ENCODE peak calls at places on chromosomes 16 and 17, in six cellular contexts. One of them, this sample, is unnamed.

GRCh38 chr17:73595068-73595865 is 49.0 kb downstream of the SDK2 start:
- DNase-seq in sigmoid colon: no peak
- DNase-seq in AG09309: no peak
- DNase-seq in stimulated activated CD8-positive, alpha-beta memory T cell treated with anti-CD3 and anti-CD28 coated beads, Interleukin-15, amount 100 ng/mL, for 48 hours: no peak
- DNase-seq in heart right ventricle: peak
- DNase-seq in H7: peak
- DNase-seq in this sample: no peak

GRCh38 chr16:12356622-12357365 is 380.3 kb downstream of the SNX29 start:
- DNase-seq in sigmoid colon: no peak
- DNase-seq in AG09309: no peak
- DNase-seq in stimulated activated CD8-positive, alpha-beta memory T cell treated with anti-CD3 and anti-CD28 coated beads, Interleukin-15, amount 100 ng/mL, for 48 hours: no peak
- DNase-seq in heart right ventricle: no peak
- DNase-seq in H7: no peak
- DNase-seq in this sample: no peak

GRCh38 chr17:44489581-44489980 is 13.6 kb downstream of the GPATCH8 start:
- DNase-seq in sigmoid colon: no peak
- DNase-seq in AG09309: no peak
- DNase-seq in stimulated activated CD8-positive, alpha-beta memory T cell treated with anti-CD3 and anti-CD28 coated beads, Interleukin-15, amount 100 ng/mL, for 48 hours: no peak
- DNase-seq in heart right ventricle: no peak
- DNase-seq in H7: no peak
- DNase-seq in this sample: no peak

GRCh38 chr16:2818278-2818876 is 1.3 kb downstream of the PRSS21 start:
- DNase-seq in sigmoid colon: peak
- DNase-seq in AG09309: no peak
- DNase-seq in stimulated activated CD8-positive, alpha-beta memory T cell treated with anti-CD3 and anti-CD28 coated beads, Interleukin-15, amount 100 ng/mL, for 48 hours: no peak
- DNase-seq in heart right ventricle: no peak
- DNase-seq in H7: peak
- DNase-seq in this sample: no peak

GRCh38 chr17:8122391-8122922 is 1.4 kb downstream of the HES7 start:
- DNase-seq in sigmoid colon: no peak
- DNase-seq in AG09309: no peak
- DNase-seq in stimulated activated CD8-positive, alpha-beta memory T cell treated with anti-CD3 and anti-CD28 coated beads, Interleukin-15, amount 100 ng/mL, for 48 hours: no peak
- DNase-seq in heart right ventricle: peak
- DNase-seq in H7: peak
- DNase-seq in this sample: peak

GRCh38 chr17:74746922-74747321 is 1.5 kb upstream of the NHERF1 start:
- DNase-seq in sigmoid colon: peak
- DNase-seq in AG09309: no peak
- DNase-seq in stimulated activated CD8-positive, alpha-beta memory T cell treated with anti-CD3 and anti-CD28 coated beads, Interleukin-15, amount 100 ng/mL, for 48 hours: no peak
- DNase-seq in heart right ventricle: no peak
- DNase-seq in H7: no peak
- DNase-seq in this sample: no peak

GRCh38 chr16:69040144-69040909 is 65.1 kb upstream of the HAS3 start:
- DNase-seq in sigmoid colon: peak
- DNase-seq in AG09309: no peak
- DNase-seq in stimulated activated CD8-positive, alpha-beta memory T cell treated with anti-CD3 and anti-CD28 coated beads, Interleukin-15, amount 100 ng/mL, for 48 hours: no peak
- DNase-seq in heart right ventricle: no peak
- DNase-seq in H7: no peak
- DNase-seq in this sample: peak

GRCh38 chr16:89407282-89407924 is 83.0 kb downstream of the ANKRD11 start:
- DNase-seq in sigmoid colon: no peak
- DNase-seq in AG09309: no peak
- DNase-seq in stimulated activated CD8-positive, alpha-beta memory T cell treated with anti-CD3 and anti-CD28 coated beads, Interleukin-15, amount 100 ng/mL, for 48 hours: no peak
- DNase-seq in heart right ventricle: no peak
- DNase-seq in H7: no peak
- DNase-seq in this sample: no peak

GRCh38 chr17:48074322-48075054 is 26.3 kb downstream of the NFE2L1 start:
- DNase-seq in sigmoid colon: peak
- DNase-seq in AG09309: peak
- DNase-seq in stimulated activated CD8-positive, alpha-beta memory T cell treated with anti-CD3 and anti-CD28 coated beads, Interleukin-15, amount 100 ng/mL, for 48 hours: peak
- DNase-seq in heart right ventricle: peak
- DNase-seq in H7: peak
- DNase-seq in this sample: no peak

GRCh38 chr16:57614546-57615343 is 13.7 kb upstream of the ADGRG1 start:
- DNase-seq in sigmoid colon: peak
- DNase-seq in AG09309: no peak
- DNase-seq in stimulated activated CD8-positive, alpha-beta memory T cell treated with anti-CD3 and anti-CD28 coated beads, Interleukin-15, amount 100 ng/mL, for 48 hours: peak
- DNase-seq in heart right ventricle: no peak
- DNase-seq in H7: peak
- DNase-seq in this sample: no peak

GRCh38 chr17:81066771-81067315 is 31.9 kb downstream of the BAIAP2 start:
- DNase-seq in sigmoid colon: no peak
- DNase-seq in AG09309: no peak
- DNase-seq in stimulated activated CD8-positive, alpha-beta memory T cell treated with anti-CD3 and anti-CD28 coated beads, Interleukin-15, amount 100 ng/mL, for 48 hours: no peak
- DNase-seq in heart right ventricle: no peak
- DNase-seq in H7: no peak
- DNase-seq in this sample: no peak

GRCh38 chr17:76887809-76888208 is 19.6 kb downstream of the MGAT5B start:
- DNase-seq in sigmoid colon: no peak
- DNase-seq in AG09309: no peak
- DNase-seq in stimulated activated CD8-positive, alpha-beta memory T cell treated with anti-CD3 and anti-CD28 coated beads, Interleukin-15, amount 100 ng/mL, for 48 hours: no peak
- DNase-seq in heart right ventricle: no peak
- DNase-seq in H7: peak
- DNase-seq in this sample: no peak

GRCh38 chr16:78925071-78925714 is 675.3 kb downstream of the MAF start:
- DNase-seq in sigmoid colon: no peak
- DNase-seq in AG09309: no peak
- DNase-seq in stimulated activated CD8-positive, alpha-beta memory T cell treated with anti-CD3 and anti-CD28 coated beads, Interleukin-15, amount 100 ng/mL, for 48 hours: peak
- DNase-seq in heart right ventricle: peak
- DNase-seq in H7: peak
- DNase-seq in this sample: no peak

GRCh38 chr17:40960144-40960543 is 6.6 kb downstream of the KRT39 start:
- DNase-seq in sigmoid colon: no peak
- DNase-seq in AG09309: no peak
- DNase-seq in stimulated activated CD8-positive, alpha-beta memory T cell treated with anti-CD3 and anti-CD28 coated beads, Interleukin-15, amount 100 ng/mL, for 48 hours: no peak
- DNase-seq in heart right ventricle: no peak
- DNase-seq in H7: no peak
- DNase-seq in this sample: no peak

GRCh38 chr16:29316673-29317237 is 89.8 kb downstream of the NPIPB11 start:
- DNase-seq in sigmoid colon: peak
- DNase-seq in AG09309: no peak
- DNase-seq in stimulated activated CD8-positive, alpha-beta memory T cell treated with anti-CD3 and anti-CD28 coated beads, Interleukin-15, amount 100 ng/mL, for 48 hours: no peak
- DNase-seq in heart right ventricle: no peak
- DNase-seq in H7: no peak
- DNase-seq in this sample: no peak

GRCh38 chr16:22659933-22660332 is 149.2 kb downstream of the NPIPB5 start:
- DNase-seq in sigmoid colon: no peak
- DNase-seq in AG09309: no peak
- DNase-seq in stimulated activated CD8-positive, alpha-beta memory T cell treated with anti-CD3 and anti-CD28 coated beads, Interleukin-15, amount 100 ng/mL, for 48 hours: no peak
- DNase-seq in heart right ventricle: no peak
- DNase-seq in H7: no peak
- DNase-seq in this sample: no peak

GRCh38 chr16:31273676-31274075 is 13.9 kb downstream of the ITGAM start:
- DNase-seq in sigmoid colon: no peak
- DNase-seq in AG09309: no peak
- DNase-seq in stimulated activated CD8-positive, alpha-beta memory T cell treated with anti-CD3 and anti-CD28 coated beads, Interleukin-15, amount 100 ng/mL, for 48 hours: no peak
- DNase-seq in heart right ventricle: no peak
- DNase-seq in H7: no peak
- DNase-seq in this sample: peak

GRCh38 chr16:31488630-31489564 is 6.0 kb downstream of the SLC5A2 start:
- DNase-seq in sigmoid colon: no peak
- DNase-seq in AG09309: no peak
- DNase-seq in stimulated activated CD8-positive, alpha-beta memory T cell treated with anti-CD3 and anti-CD28 coated beads, Interleukin-15, amount 100 ng/mL, for 48 hours: no peak
- DNase-seq in heart right ventricle: no peak
- DNase-seq in H7: peak
- DNase-seq in this sample: no peak

GRCh38 chr17:51006601-51007000 is 114.1 kb downstream of the SPAG9 start:
- DNase-seq in sigmoid colon: no peak
- DNase-seq in AG09309: no peak
- DNase-seq in stimulated activated CD8-positive, alpha-beta memory T cell treated with anti-CD3 and anti-CD28 coated beads, Interleukin-15, amount 100 ng/mL, for 48 hours: no peak
- DNase-seq in heart right ventricle: no peak
- DNase-seq in H7: no peak
- DNase-seq in this sample: no peak

GRCh38 chr16:13264749-13265552 is 363.6 kb downstream of the SHISA9 start:
- DNase-seq in sigmoid colon: no peak
- DNase-seq in AG09309: no peak
- DNase-seq in stimulated activated CD8-positive, alpha-beta memory T cell treated with anti-CD3 and anti-CD28 coated beads, Interleukin-15, amount 100 ng/mL, for 48 hours: no peak
- DNase-seq in heart right ventricle: no peak
- DNase-seq in H7: no peak
- DNase-seq in this sample: no peak

GRCh38 chr17:78357687-78358537 is 2.0 kb downstream of the SOCS3 start:
- DNase-seq in sigmoid colon: no peak
- DNase-seq in AG09309: no peak
- DNase-seq in stimulated activated CD8-positive, alpha-beta memory T cell treated with anti-CD3 and anti-CD28 coated beads, Interleukin-15, amount 100 ng/mL, for 48 hours: no peak
- DNase-seq in heart right ventricle: no peak
- DNase-seq in H7: peak
- DNase-seq in this sample: no peak

GRCh38 chr16:89873822-89874689 is 664 bp downstream of the TCF25 start:
- DNase-seq in sigmoid colon: peak
- DNase-seq in AG09309: peak
- DNase-seq in stimulated activated CD8-positive, alpha-beta memory T cell treated with anti-CD3 and anti-CD28 coated beads, Interleukin-15, amount 100 ng/mL, for 48 hours: peak
- DNase-seq in heart right ventricle: peak
- DNase-seq in H7: peak
- DNase-seq in this sample: peak

GRCh38 chr17:3556905-3557767 is 476 bp downstream of the TRPV3 start:
- DNase-seq in sigmoid colon: no peak
- DNase-seq in AG09309: no peak
- DNase-seq in stimulated activated CD8-positive, alpha-beta memory T cell treated with anti-CD3 and anti-CD28 coated beads, Interleukin-15, amount 100 ng/mL, for 48 hours: no peak
- DNase-seq in heart right ventricle: no peak
- DNase-seq in H7: peak
- DNase-seq in this sample: peak

GRCh38 chr16:79677799-79678525 is 77.4 kb upstream of the MAF start:
- DNase-seq in sigmoid colon: no peak
- DNase-seq in AG09309: no peak
- DNase-seq in stimulated activated CD8-positive, alpha-beta memory T cell treated with anti-CD3 and anti-CD28 coated beads, Interleukin-15, amount 100 ng/mL, for 48 hours: no peak
- DNase-seq in heart right ventricle: no peak
- DNase-seq in H7: no peak
- DNase-seq in this sample: peak

GRCh38 chr16:351804-352520 is 561 bp downstream of the AXIN1 start:
- DNase-seq in sigmoid colon: no peak
- DNase-seq in AG09309: no peak
- DNase-seq in stimulated activated CD8-positive, alpha-beta memory T cell treated with anti-CD3 and anti-CD28 coated beads, Interleukin-15, amount 100 ng/mL, for 48 hours: no peak
- DNase-seq in heart right ventricle: no peak
- DNase-seq in H7: peak
- DNase-seq in this sample: no peak

GRCh38 chr16:11231367-11231970 is 24.5 kb downstream of the SOCS1 start:
- DNase-seq in sigmoid colon: no peak
- DNase-seq in AG09309: no peak
- DNase-seq in stimulated activated CD8-positive, alpha-beta memory T cell treated with anti-CD3 and anti-CD28 coated beads, Interleukin-15, amount 100 ng/mL, for 48 hours: no peak
- DNase-seq in heart right ventricle: no peak
- DNase-seq in H7: no peak
- DNase-seq in this sample: no peak

GRCh38 chr17:251531-251930 is 70.1 kb upstream of the DOC2B start:
- DNase-seq in sigmoid colon: peak
- DNase-seq in AG09309: no peak
- DNase-seq in stimulated activated CD8-positive, alpha-beta memory T cell treated with anti-CD3 and anti-CD28 coated beads, Interleukin-15, amount 100 ng/mL, for 48 hours: no peak
- DNase-seq in heart right ventricle: no peak
- DNase-seq in H7: no peak
- DNase-seq in this sample: no peak

GRCh38 chr16:1908081-1908633 is 10.1 kb downstream of the HS3ST6 start:
- DNase-seq in sigmoid colon: no peak
- DNase-seq in AG09309: no peak
- DNase-seq in stimulated activated CD8-positive, alpha-beta memory T cell treated with anti-CD3 and anti-CD28 coated beads, Interleukin-15, amount 100 ng/mL, for 48 hours: no peak
- DNase-seq in heart right ventricle: no peak
- DNase-seq in H7: peak
- DNase-seq in this sample: no peak

GRCh38 chr16:75288596-75289120 is 37.2 kb upstream of the BCAR1 start:
- DNase-seq in sigmoid colon: no peak
- DNase-seq in AG09309: no peak
- DNase-seq in stimulated activated CD8-positive, alpha-beta memory T cell treated with anti-CD3 and anti-CD28 coated beads, Interleukin-15, amount 100 ng/mL, for 48 hours: peak
- DNase-seq in heart right ventricle: no peak
- DNase-seq in H7: no peak
- DNase-seq in this sample: no peak

GRCh38 chr16:57706717-57707116 is 12.1 kb downstream of the DRC7 start:
- DNase-seq in sigmoid colon: no peak
- DNase-seq in AG09309: no peak
- DNase-seq in stimulated activated CD8-positive, alpha-beta memory T cell treated with anti-CD3 and anti-CD28 coated beads, Interleukin-15, amount 100 ng/mL, for 48 hours: no peak
- DNase-seq in heart right ventricle: no peak
- DNase-seq in H7: no peak
- DNase-seq in this sample: no peak

GRCh38 chr17:37744961-37745800 is at the start of gene HNF1B:
- DNase-seq in sigmoid colon: no peak
- DNase-seq in AG09309: no peak
- DNase-seq in stimulated activated CD8-positive, alpha-beta memory T cell treated with anti-CD3 and anti-CD28 coated beads, Interleukin-15, amount 100 ng/mL, for 48 hours: no peak
- DNase-seq in heart right ventricle: no peak
- DNase-seq in H7: peak
- DNase-seq in this sample: no peak

GRCh38 chr17:48460055-48460454 is 30.0 kb upstream of the SKAP1 start:
- DNase-seq in sigmoid colon: no peak
- DNase-seq in AG09309: no peak
- DNase-seq in stimulated activated CD8-positive, alpha-beta memory T cell treated with anti-CD3 and anti-CD28 coated beads, Interleukin-15, amount 100 ng/mL, for 48 hours: no peak
- DNase-seq in heart right ventricle: no peak
- DNase-seq in H7: no peak
- DNase-seq in this sample: no peak

GRCh38 chr16:51154271-51155171 is 3.5 kb upstream of the SALL1 start:
- DNase-seq in sigmoid colon: no peak
- DNase-seq in AG09309: no peak
- DNase-seq in stimulated activated CD8-positive, alpha-beta memory T cell treated with anti-CD3 and anti-CD28 coated beads, Interleukin-15, amount 100 ng/mL, for 48 hours: no peak
- DNase-seq in heart right ventricle: no peak
- DNase-seq in H7: peak
- DNase-seq in this sample: no peak

GRCh38 chr17:21125862-21126261 is 902 bp upstream of the DHRS7B start:
- DNase-seq in sigmoid colon: no peak
- DNase-seq in AG09309: no peak
- DNase-seq in stimulated activated CD8-positive, alpha-beta memory T cell treated with anti-CD3 and anti-CD28 coated beads, Interleukin-15, amount 100 ng/mL, for 48 hours: peak
- DNase-seq in heart right ventricle: no peak
- DNase-seq in H7: no peak
- DNase-seq in this sample: no peak

GRCh38 chr16:80947708-80948615 is 58.7 kb downstream of the CMC2 start:
- DNase-seq in sigmoid colon: no peak
- DNase-seq in AG09309: no peak
- DNase-seq in stimulated activated CD8-positive, alpha-beta memory T cell treated with anti-CD3 and anti-CD28 coated beads, Interleukin-15, amount 100 ng/mL, for 48 hours: no peak
- DNase-seq in heart right ventricle: no peak
- DNase-seq in H7: no peak
- DNase-seq in this sample: no peak

GRCh38 chr16:4852221-4852872 is 5.1 kb downstream of the UBN1 start:
- DNase-seq in sigmoid colon: no peak
- DNase-seq in AG09309: no peak
- DNase-seq in stimulated activated CD8-positive, alpha-beta memory T cell treated with anti-CD3 and anti-CD28 coated beads, Interleukin-15, amount 100 ng/mL, for 48 hours: no peak
- DNase-seq in heart right ventricle: no peak
- DNase-seq in H7: no peak
- DNase-seq in this sample: no peak

GRCh38 chr17:39980402-39981206 is at the start of gene PSMD3:
- DNase-seq in sigmoid colon: peak
- DNase-seq in AG09309: peak
- DNase-seq in stimulated activated CD8-positive, alpha-beta memory T cell treated with anti-CD3 and anti-CD28 coated beads, Interleukin-15, amount 100 ng/mL, for 48 hours: peak
- DNase-seq in heart right ventricle: peak
- DNase-seq in H7: peak
- DNase-seq in this sample: peak